ENCODE peak calls at places on chromosomes 1 and 21, in five cellular contexts. R is lower lobe of right lung, N is colonic mucosa, K is fibroblast of lung, I is left lung. C is an unnamed sample. For H3K36me3 and H3K4me1, the result is how much of the 10 kb centered on the place peaks cover.

GRCh38 chr1:74512516-74512915 is at the start of gene LRRC53:
- DNase-seq in R (no peak), N (no peak), K (no peak), I (no peak), C (no peak)

GRCh38 chr1:21229246-21230000 is 52.7 kb upstream of the EIF4G3 start:
- DNase-seq in R (no peak), N (no peak), K (peak), I (no peak), C (no peak)

GRCh38 chr1:108595510-108595909 is 35.6 kb downstream of the EEIG2 start:
- DNase-seq in R (no peak), N (no peak), K (peak), I (no peak), C (no peak)

GRCh38 chr1:19504796-19505693 is 19.7 kb upstream of the CAPZB start:
- DNase-seq in R (no peak), N (no peak), K (peak), I (no peak), C (no peak)

GRCh38 chr1:983736-984475 is 2.0 kb upstream of the PERM1 start:
- DNase-seq in R (no peak), N (peak), K (no peak), I (no peak), C (peak)

GRCh38 chr1:7287013-7287412 is 484.1 kb upstream of the VAMP3 start:
- DNase-seq in R (no peak), N (no peak), K (no peak), I (no peak), C (no peak)

GRCh38 chr1:232542633-232543032 is 87.3 kb downstream of the SIPA1L2 start:
- DNase-seq in R (no peak), N (no peak), K (no peak), I (no peak), C (no peak)

GRCh38 chr21:25895565-25896205 is 160.9 kb downstream of the GABPA start:
- DNase-seq in R (no peak), N (no peak), K (peak), I (no peak), C (no peak)

GRCh38 chr1:224922404-224923164 is 6.9 kb upstream of the DNAH14 start:
- DNase-seq in R (no peak), N (no peak), K (peak), I (no peak), C (peak)

GRCh38 chr1:64523938-64524337 is 54.0 kb downstream of the CACHD1 start:
- DNase-seq in R (no peak), N (no peak), K (no peak), I (no peak), C (no peak)

GRCh38 chr1:9244501-9245229 is 10.1 kb downstream of the H6PD start:
- DNase-seq in R (no peak), N (peak), K (no peak), I (no peak), C (no peak)

GRCh38 chr21:37455504-37455911 is 88.9 kb downstream of the DYRK1A start:
- DNase-seq in R (no peak), N (no peak), K (no peak), I (no peak), C (no peak)

DNA sequence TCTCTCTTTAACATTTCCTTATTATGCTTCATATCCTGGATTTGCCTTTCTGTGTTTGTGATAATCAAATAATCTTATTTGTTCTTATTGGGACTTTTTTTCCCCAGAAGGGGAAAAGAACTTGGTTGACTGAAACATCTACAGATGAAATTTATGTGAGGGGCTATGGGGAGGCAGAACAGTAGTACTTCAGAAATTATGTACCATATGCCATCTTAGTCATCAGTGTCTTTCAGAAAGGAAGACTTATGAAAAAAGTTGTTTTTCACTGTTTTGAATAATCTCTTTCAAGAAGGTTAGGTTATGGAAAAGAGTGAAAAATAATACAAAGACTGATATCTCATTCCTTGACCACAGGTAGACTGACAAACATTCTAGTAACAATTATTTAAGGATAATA is 30.2 kb upstream of the TRAF5 start:
- DNase-seq in R (no peak), N (no peak), K (no peak), I (no peak), C (no peak)
- H3K36me3 ChIP-seq in R (half or more), N (under half), K (under half), I (under half), C (under half)

DNA sequence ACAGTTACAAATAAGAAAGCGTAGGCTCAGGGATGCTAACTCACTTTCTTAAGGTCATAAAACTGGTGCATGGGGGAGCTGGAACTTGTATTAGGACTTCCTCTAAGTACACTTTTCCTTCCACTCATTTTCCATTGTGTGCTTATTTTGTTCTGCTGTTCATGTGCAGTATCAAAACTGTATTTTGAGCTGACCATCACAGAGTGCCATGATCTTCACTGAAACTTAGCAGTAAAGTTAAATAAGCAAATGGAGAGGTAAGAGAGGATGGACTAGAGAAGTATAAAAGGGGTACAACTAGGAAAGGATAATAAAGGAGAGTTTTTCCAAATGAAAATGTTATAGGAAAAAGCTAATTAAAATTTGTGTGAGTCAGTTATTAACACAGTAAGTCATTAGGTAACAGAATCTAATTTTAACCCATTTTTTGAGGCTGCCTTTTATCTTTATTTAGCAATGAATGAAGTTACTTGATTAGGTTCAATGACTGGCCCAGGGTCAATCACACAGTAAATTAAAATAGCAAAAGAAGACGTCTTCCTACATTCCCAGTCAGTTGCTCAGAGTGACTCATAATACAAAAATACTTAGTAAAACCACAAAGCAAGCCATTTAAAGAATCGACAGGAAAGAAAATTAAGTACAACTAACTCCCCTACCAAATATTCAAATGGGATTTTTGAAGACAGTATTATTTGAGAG is 165.8 kb upstream of the C1orf105 start:
- DNase-seq in R (no peak), N (no peak), K (peak), I (no peak), C (no peak)
- H3K27ac ChIP-seq in R (no peak), N (no peak), K (no peak), I (peak), C (no peak)

GRCh38 chr1:66353207-66353606 is 180.7 kb upstream of the SGIP1 start:
- DNase-seq in R (no peak), N (no peak), K (no peak), I (no peak), C (no peak)
- H3K4me1 ChIP-seq in R (half or more), N (under half), K (under half), I (under half), C (under half)

DNA sequence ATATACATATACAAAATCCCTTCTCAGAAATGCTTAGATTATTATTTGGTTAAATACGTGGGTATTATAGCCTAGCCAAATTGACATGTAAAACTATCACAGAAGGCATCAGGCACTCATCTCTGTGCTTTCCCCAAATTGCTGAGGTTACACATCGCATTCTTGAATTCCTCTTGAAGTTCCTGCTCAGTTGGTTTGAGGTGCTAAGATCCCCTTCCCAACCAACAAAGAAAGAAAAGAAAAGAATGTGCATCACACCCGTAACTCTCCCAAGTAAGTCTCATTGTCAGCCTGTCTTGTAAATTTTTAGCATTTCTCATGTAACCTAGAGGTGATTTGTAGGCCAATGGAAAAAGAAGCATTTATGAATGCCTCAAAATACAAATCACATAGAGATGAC is 539.3 kb upstream of the PRMT6 start:
- DNase-seq in R (no peak), N (no peak), K (peak), I (no peak), C (no peak)
- H3K36me3 ChIP-seq in R (under half), N (under half), K (under half), I (under half), C (under half)

GRCh38 chr1:16418823-16419425 is 18.3 kb downstream of the SPATA21 start:
- DNase-seq in R (no peak), N (no peak), K (no peak), I (no peak), C (no peak)
- H3K27ac ChIP-seq in R (no peak), N (no peak), K (no peak), I (no peak), C (no peak)

GRCh38 chr1:81467433-81467832 is 333.3 kb upstream of the ADGRL2 start:
- DNase-seq in R (no peak), N (no peak), K (no peak), I (no peak), C (no peak)
- H3K4me1 ChIP-seq in R (under half), N (under half), K (under half), I (under half), C (under half)

C was measured in kidney.